ENCODE peak calls at places on chromosomes 11 and 22, in four cellular contexts. N is neuronal stem cell; G is mucosa of descending colon; Y is effector memory CD4-positive, alpha-beta T cell. X is an unnamed sample. For H3K4me1, the result is how much of the 10 kb centered on the place peaks cover.

GRCh38 chr11:120649316-120649715 is 137.8 kb downstream of the GRIK4 start:
- DNase-seq in N (no peak), G (no peak), Y (no peak), X (no peak)

GRCh38 chr11:6623391-6624363 is 4.5 kb upstream of the TPP1 start:
- DNase-seq in N (no peak), G (no peak), Y (no peak), X (no peak)

GRCh38 chr11:128508785-128509518 is 78.4 kb downstream of the ETS1 start:
- DNase-seq in N (no peak), G (no peak), Y (no peak), X (no peak)

GRCh38 chr11:8789864-8790263 is 107.3 kb downstream of the RPL27A start:
- DNase-seq in N (no peak), G (peak), Y (no peak), X (no peak)

GRCh38 chr11:18853086-18853720 is 61.6 kb upstream of the PTPN5 start:
- DNase-seq in N (no peak), G (peak), Y (no peak), X (peak)

GRCh38 chr11:59999732-60000131 is 17.2 kb upstream of the OOSP4B start:
- DNase-seq in N (no peak), G (no peak), Y (no peak), X (no peak)

GRCh38 chr11:18994860-18995259 is 55.6 kb upstream of the MRGPRX1 start:
- DNase-seq in N (no peak), G (no peak), Y (no peak), X (no peak)

GRCh38 chr11:92269021-92269420 is 44.4 kb downstream of the FAT3 start:
- DNase-seq in N (peak), G (no peak), Y (no peak), X (no peak)

GRCh38 chr11:10310301-10310841 is 5.5 kb downstream of the ADM start:
- DNase-seq in N (no peak), G (no peak), Y (no peak), X (no peak)

GRCh38 chr11:16763746-16764145 is 25.3 kb downstream of the C11orf58 start:
- DNase-seq in N (no peak), G (no peak), Y (no peak), X (no peak)

GRCh38 chr22:44537016-44537936 is 39.2 kb upstream of the RTL6 start:
- DNase-seq in N (no peak), G (no peak), Y (no peak), X (no peak)

GRCh38 chr11:79167510-79168188 is 273.2 kb downstream of the TENM4 start:
- DNase-seq in N (no peak), G (no peak), Y (no peak), X (no peak)

GRCh38 chr11:1574256-1575242 is 2.5 kb upstream of the DUSP8 start:
- DNase-seq in N (no peak), G (peak), Y (peak), X (peak)

GRCh38 chr11:101407324-101407723 is 176.5 kb downstream of the TRPC6 start:
- DNase-seq in N (no peak), G (no peak), Y (no peak), X (no peak)

GRCh38 chr11:90251599-90251998 is 28.8 kb upstream of the CHORDC1 start:
- DNase-seq in N (no peak), G (no peak), Y (no peak), X (no peak)

GRCh38 chr11:133841279-133842043 is 3.9 kb downstream of the SPATA19 start:
- DNase-seq in N (no peak), G (no peak), Y (no peak), X (no peak)

GRCh38 chr22:47621253-47621652 is 858.8 kb downstream of the TBC1D22A start:
- DNase-seq in N (no peak), G (no peak), Y (no peak), X (no peak)

GRCh38 chr22:31583861-31584485 is 78.0 kb downstream of the PISD start:
- DNase-seq in N (no peak), G (no peak), Y (no peak), X (no peak)

GRCh38 chr11:71118671-71119250 is 133.6 kb downstream of the SHANK2 start:
- DNase-seq in N (no peak), G (no peak), Y (no peak), X (no peak)

GRCh38 chr22:29109853-29110252 is 37.0 kb downstream of the KREMEN1 start:
- DNase-seq in N (no peak), G (peak), Y (no peak), X (no peak)

GRCh38 chr11:76603202-76603601 is 67.3 kb downstream of the LRRC32 start:
- DNase-seq in N (no peak), G (no peak), Y (no peak), X (no peak)

GRCh38 chr22:49613108-49613507 is 214.6 kb downstream of the BRD1 start:
- DNase-seq in N (no peak), G (no peak), Y (no peak), X (no peak)

GRCh38 chr11:115806056-115806455 is 301.8 kb upstream of the CADM1 start:
- DNase-seq in N (no peak), G (no peak), Y (no peak), X (no peak)

GRCh38 chr11:78647266-78647915 is 72.7 kb upstream of the NARS2 start:
- DNase-seq in N (no peak), G (no peak), Y (no peak), X (no peak)

GRCh38 chr11:44911031-44911814 is 39.5 kb downstream of the TP53I11 start:
- DNase-seq in N (peak), G (peak), Y (peak), X (peak)

GRCh38 chr22:49381595-49382450 is 445.9 kb downstream of the BRD1 start:
- DNase-seq in N (no peak), G (no peak), Y (no peak), X (no peak)

GRCh38 chr11:47127213-47127612 is 49.5 kb downstream of the ARFGAP2 start:
- DNase-seq in N (no peak), G (no peak), Y (no peak), X (no peak)

GRCh38 chr11:116852261-116853125 is 15.1 kb upstream of the APOA1 start:
- DNase-seq in N (no peak), G (peak), Y (no peak), X (no peak)

GRCh38 chr11:41878158-41878557 is 418.7 kb upstream of the LRRC4C start:
- DNase-seq in N (no peak), G (no peak), Y (no peak), X (no peak)

GRCh38 chr11:34356576-34356917 is 1.3 kb downstream of the ABTB2 start:
- DNase-seq in N (no peak), G (no peak), Y (no peak), X (no peak)

GRCh38 chr11:95231126-95231880 is at the start of gene SESN3:
- DNase-seq in N (peak), G (peak), Y (peak), X (peak)

GRCh38 chr11:83037877-83038276 is 33.8 kb downstream of the RAB30 start:
- DNase-seq in N (no peak), G (no peak), Y (no peak), X (no peak)

GRCh38 chr22:24845036-24845918 is 39.3 kb downstream of the SGSM1 start:
- DNase-seq in N (no peak), G (no peak), Y (no peak), X (no peak)

GRCh38 chr11:98455500-98456186 is 565.1 kb upstream of the CNTN5 start:
- DNase-seq in N (no peak), G (no peak), Y (no peak), X (peak)

GRCh38 chr11:93005239-93005638 is 35.8 kb downstream of the MTNR1B start:
- DNase-seq in N (no peak), G (no peak), Y (no peak), X (no peak)

GRCh38 chr11:17518366-17518765 is 25.9 kb downstream of the USH1C start:
- DNase-seq in N (no peak), G (no peak), Y (no peak), X (no peak)

GRCh38 chr22:42745118-42745517 is 24.4 kb upstream of the A4GALT start:
- DNase-seq in N (no peak), G (no peak), Y (no peak), X (no peak)

GRCh38 chr11:28704801-28705200 is 596.6 kb downstream of the METTL15 start:
- DNase-seq in N (no peak), G (no peak), Y (no peak), X (no peak)
- H3K4me1 ChIP-seq in N (under half), G (under half), Y (under half), X (under half)

GRCh38 chr22:17117890-17118289 is 3.3 kb downstream of the TMEM121B start:
- DNase-seq in N (no peak), G (no peak), Y (no peak), X (no peak)
- H3K4me1 ChIP-seq in N (under half), G (under half), Y (half or more), X (under half)

DNA sequence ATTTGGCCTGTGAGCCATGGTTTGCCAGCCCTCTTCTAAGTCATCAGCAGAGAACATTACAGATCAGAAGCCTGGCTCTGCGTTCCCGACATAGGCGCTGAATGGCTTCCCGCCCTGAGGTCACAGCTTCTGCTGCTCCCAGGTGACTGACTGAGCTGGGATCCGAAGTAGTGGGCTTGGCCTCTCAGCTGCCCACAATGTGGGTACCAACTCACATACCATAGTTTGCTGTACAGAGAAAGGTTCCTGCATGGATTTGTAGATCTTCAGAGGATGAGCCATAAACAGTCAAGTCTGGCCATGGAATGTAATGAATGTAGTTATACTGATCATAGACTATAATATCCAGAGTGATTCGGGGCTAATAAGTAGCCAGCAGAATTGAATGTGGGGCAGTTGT is 42.6 kb downstream of the TEAD1 start:
- DNase-seq in N (no peak), G (no peak), Y (no peak), X (no peak)
- H3K4me1 ChIP-seq in N (under half), G (under half), Y (under half), X (under half)

GRCh38 chr11:306645-307371 is 808 bp upstream of the IFITM2 start:
- DNase-seq in N (no peak), G (no peak), Y (no peak), X (no peak)
- H3K4me1 ChIP-seq in N (under half), G (under half), Y (under half), X (under half)

DNA sequence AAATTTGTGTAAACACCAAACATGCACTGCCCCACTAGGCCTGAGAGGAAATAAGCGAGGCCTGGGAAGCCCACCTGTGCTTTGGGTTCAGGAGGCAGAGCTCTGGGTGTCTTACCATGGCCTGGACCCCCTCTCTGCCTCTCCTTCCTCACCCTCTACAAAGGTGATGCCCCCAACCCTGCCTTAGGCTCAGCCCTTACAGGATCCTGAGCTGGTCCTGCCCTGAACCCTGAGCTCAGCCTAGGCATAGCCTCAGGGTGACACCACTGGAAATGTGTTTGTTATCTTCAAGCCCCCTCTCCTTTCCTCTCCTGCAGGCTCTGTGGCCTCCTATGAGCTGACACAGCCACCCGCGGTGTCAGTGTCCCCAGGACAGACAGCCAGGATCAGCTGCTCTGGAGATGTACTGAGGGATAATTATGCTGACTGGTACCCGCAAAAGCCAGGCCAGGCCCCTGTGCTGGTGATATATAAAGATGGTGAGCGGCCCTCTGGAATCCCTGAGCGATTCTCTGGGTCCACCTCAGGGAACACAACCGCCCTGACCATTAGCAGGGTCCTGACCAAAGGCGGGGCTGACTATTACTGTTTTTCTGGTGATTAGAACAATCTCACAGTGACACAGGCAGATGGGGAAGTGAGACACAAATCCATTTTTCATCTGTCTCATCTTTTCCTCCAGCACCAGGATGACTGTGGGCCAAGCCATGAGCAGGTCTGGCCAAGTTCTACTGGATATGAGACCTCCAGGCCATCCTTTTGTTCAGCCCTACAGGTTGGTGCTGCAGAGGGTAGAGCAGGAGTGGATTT is 117.8 kb downstream of the GGTLC2 start:
- DNase-seq in N (no peak), G (no peak), Y (no peak), X (no peak)
- H3K4me1 ChIP-seq in N (under half), G (under half), Y (under half), X (under half)

GRCh38 chr11:48168815-48169214 is 47.8 kb upstream of the OR4B1 start:
- DNase-seq in N (no peak), G (no peak), Y (no peak), X (no peak)
- H3K4me1 ChIP-seq in N (under half), G (under half), Y (under half), X (under half)

DNA sequence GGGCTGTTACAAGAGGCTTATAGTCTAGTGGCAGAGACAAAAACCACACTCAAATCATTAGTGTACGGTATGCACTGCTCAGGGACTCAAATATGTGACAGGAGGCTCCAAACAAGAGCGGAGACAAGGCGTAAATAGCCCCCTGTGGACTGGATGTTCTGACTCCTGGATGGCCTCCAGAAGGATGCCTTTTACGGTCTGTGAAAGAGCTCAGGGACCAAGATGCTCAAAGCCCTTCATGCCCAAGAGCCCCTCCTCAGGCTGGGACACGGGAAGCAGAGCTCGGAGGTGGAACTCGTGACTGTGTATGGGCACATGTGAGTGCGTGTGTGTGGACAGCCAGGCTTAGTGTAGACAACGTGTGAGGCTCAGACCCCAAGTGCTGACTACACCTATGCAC is 9.7 kb downstream of the PPM1F start:
- DNase-seq in N (no peak), G (no peak), Y (no peak), X (no peak)
- H3K4me1 ChIP-seq in N (under half), G (under half), Y (under half), X (under half)

DNA sequence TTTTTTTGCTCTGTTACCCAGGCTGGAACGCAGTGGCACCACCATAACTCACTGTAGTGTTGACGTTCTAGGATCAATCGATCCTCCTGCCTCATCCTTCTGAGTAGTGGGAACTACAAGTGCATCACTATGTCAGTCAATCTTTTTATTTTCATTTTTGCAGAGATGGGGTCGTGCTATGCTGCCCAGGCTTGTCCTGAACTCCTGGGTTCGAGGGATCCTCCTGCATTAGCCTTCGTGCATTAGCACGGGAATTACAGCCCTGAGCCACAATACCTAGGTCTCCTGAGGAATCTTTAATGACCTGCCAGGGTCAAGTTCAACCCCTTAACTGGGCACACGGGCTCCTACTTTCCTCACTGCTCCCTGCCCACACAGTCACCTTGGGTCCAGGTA is 4.4 kb downstream of the APOL3 start:
- DNase-seq in N (no peak), G (no peak), Y (no peak), X (no peak)
- H3K4me1 ChIP-seq in N (under half), G (under half), Y (half or more), X (under half)

X was measured in Karpas-422.